ENCODE peak calls at places on chromosomes 2 and 18, in seven cellular contexts. One of them, this sample, is unnamed.
A peak's percentile ranks its signal among the peaks of the same experiment; 100 is the strongest.

GRCh38 chr18:79680100-79680879 is 687 bp downstream of the CTDP1 start:
- DNase-seq in astrocyte of the spinal cord: peak; percentile 42
- DNase-seq in activated CD8-positive, alpha-beta memory T cell treated with anti-CD3 and anti-CD28 coated beads, Interleukin-2, amount 50 U/mL, for 48 hours: peak; percentile 81
- DNase-seq in Jurkat, Clone E6-1: peak; percentile 50
- DNase-seq in cerebellar cortex: peak; percentile 21
- DNase-seq in NCI-H2081: no peak
- DNase-seq in C1 segment of cervical spinal cord: no peak
- DNase-seq in this sample: no peak

GRCh38 chr2:238441262-238442114 is 14.8 kb downstream of the ASB1 start:
- DNase-seq in activated CD8-positive, alpha-beta memory T cell treated with anti-CD3 and anti-CD28 coated beads, Interleukin-2, amount 50 U/mL, for 48 hours: peak; percentile 12
- DNase-seq in cerebellar cortex: no peak
- DNase-seq in astrocyte of the spinal cord: peak; percentile 37
- DNase-seq in NCI-H2081: no peak
- DNase-seq in C1 segment of cervical spinal cord: no peak
- DNase-seq in Jurkat, Clone E6-1: no peak
- DNase-seq in this sample: peak; percentile 51

GRCh38 chr2:237967463-237967871 is 653 bp downstream of the UBE2F start:
- DNase-seq in activated CD8-positive, alpha-beta memory T cell treated with anti-CD3 and anti-CD28 coated beads, Interleukin-2, amount 50 U/mL, for 48 hours: no peak
- DNase-seq in NCI-H2081: no peak
- DNase-seq in cerebellar cortex: peak; percentile 15
- DNase-seq in C1 segment of cervical spinal cord: no peak
- DNase-seq in Jurkat, Clone E6-1: no peak
- DNase-seq in astrocyte of the spinal cord: no peak
- DNase-seq in this sample: no peak

GRCh38 chr2:21102356-21102755 is 21.4 kb upstream of the TDRD15 start:
- DNase-seq in cerebellar cortex: no peak
- DNase-seq in C1 segment of cervical spinal cord: no peak
- DNase-seq in NCI-H2081: no peak
- DNase-seq in Jurkat, Clone E6-1: no peak
- DNase-seq in astrocyte of the spinal cord: no peak
- DNase-seq in activated CD8-positive, alpha-beta memory T cell treated with anti-CD3 and anti-CD28 coated beads, Interleukin-2, amount 50 U/mL, for 48 hours: no peak
- DNase-seq in this sample: no peak

GRCh38 chr2:108806362-108806761 is 19.8 kb downstream of the CCDC138 start:
- DNase-seq in activated CD8-positive, alpha-beta memory T cell treated with anti-CD3 and anti-CD28 coated beads, Interleukin-2, amount 50 U/mL, for 48 hours: no peak
- DNase-seq in NCI-H2081: no peak
- DNase-seq in C1 segment of cervical spinal cord: no peak
- DNase-seq in astrocyte of the spinal cord: no peak
- DNase-seq in cerebellar cortex: no peak
- DNase-seq in Jurkat, Clone E6-1: no peak
- DNase-seq in this sample: peak; percentile 40

GRCh38 chr2:160482673-160483072 is 10.9 kb downstream of the RBMS1 start:
- DNase-seq in cerebellar cortex: no peak
- DNase-seq in astrocyte of the spinal cord: no peak
- DNase-seq in C1 segment of cervical spinal cord: no peak
- DNase-seq in Jurkat, Clone E6-1: peak; percentile 88
- DNase-seq in activated CD8-positive, alpha-beta memory T cell treated with anti-CD3 and anti-CD28 coated beads, Interleukin-2, amount 50 U/mL, for 48 hours: no peak
- DNase-seq in NCI-H2081: no peak
- DNase-seq in this sample: no peak

GRCh38 chr2:221070106-221070505 is 502.0 kb downstream of the EPHA4 start:
- DNase-seq in C1 segment of cervical spinal cord: no peak
- DNase-seq in activated CD8-positive, alpha-beta memory T cell treated with anti-CD3 and anti-CD28 coated beads, Interleukin-2, amount 50 U/mL, for 48 hours: no peak
- DNase-seq in Jurkat, Clone E6-1: no peak
- DNase-seq in NCI-H2081: no peak
- DNase-seq in cerebellar cortex: no peak
- DNase-seq in astrocyte of the spinal cord: no peak
- DNase-seq in this sample: no peak

GRCh38 chr2:55489467-55490062 is 30.0 kb upstream of the CFAP36 start:
- DNase-seq in Jurkat, Clone E6-1: no peak
- DNase-seq in astrocyte of the spinal cord: no peak
- DNase-seq in activated CD8-positive, alpha-beta memory T cell treated with anti-CD3 and anti-CD28 coated beads, Interleukin-2, amount 50 U/mL, for 48 hours: no peak
- DNase-seq in cerebellar cortex: no peak
- DNase-seq in NCI-H2081: no peak
- DNase-seq in C1 segment of cervical spinal cord: no peak
- DNase-seq in this sample: no peak

GRCh38 chr2:43070039-43070438 is 156.4 kb downstream of the ZFP36L2 start:
- DNase-seq in cerebellar cortex: no peak
- DNase-seq in astrocyte of the spinal cord: no peak
- DNase-seq in NCI-H2081: no peak
- DNase-seq in activated CD8-positive, alpha-beta memory T cell treated with anti-CD3 and anti-CD28 coated beads, Interleukin-2, amount 50 U/mL, for 48 hours: no peak
- DNase-seq in Jurkat, Clone E6-1: no peak
- DNase-seq in C1 segment of cervical spinal cord: no peak
- DNase-seq in this sample: peak; percentile 70